ENCODE peak calls at places on chromosomes 3 and 15, in ten cellular contexts. B is brain microvascular endothelial cell, L is right cardiac atrium, P is uterus, R is neural progenitor cell, T is ovary, M is stomach, C is heart right ventricle, U is upper lobe of right lung, Q is SJSA1. D is an unnamed sample.

GRCh38 chr3:196640501-196640968 is 1.0 kb downstream of the NRROS start:
- DNase-seq in R (no peak), T (no peak), M (no peak), B (no peak), C (no peak), L (no peak), P (no peak), Q (no peak), U (peak), D (peak)

GRCh38 chr3:136293279-136293678 is 43.1 kb downstream of the PCCB start:
- DNase-seq in B (no peak), P (no peak), C (no peak), Q (no peak), T (no peak), U (no peak), L (no peak), M (no peak), R (no peak), D (no peak)

GRCh38 chr15:71333839-71334238 is 218.6 kb downstream of the THSD4 start:
- DNase-seq in T (no peak), M (no peak), U (no peak), B (peak), P (no peak), R (no peak), Q (no peak), L (no peak), C (no peak), D (no peak)

GRCh38 chr3:56042326-56042951 is 425.8 kb downstream of the ERC2 start:
- DNase-seq in M (no peak), U (no peak), T (no peak), B (peak), C (no peak), R (peak), Q (no peak), L (no peak), P (no peak), D (no peak)

GRCh38 chr3:141439589-141439988 is 47.2 kb upstream of the RASA2 start:
- DNase-seq in P (no peak), M (no peak), L (no peak), Q (no peak), B (no peak), T (no peak), C (no peak), R (no peak), U (no peak), D (no peak)

GRCh38 chr3:159761377-159761776 is 227.3 kb upstream of the IL12A start:
- DNase-seq in T (no peak), M (peak), R (no peak), B (no peak), C (peak), P (peak), L (peak), U (no peak), Q (no peak), D (no peak)

GRCh38 chr15:101502572-101503295 is 13.2 kb upstream of the PCSK6 start:
- DNase-seq in T (no peak), L (no peak), B (no peak), C (no peak), U (no peak), R (peak), P (no peak), M (no peak), Q (no peak), D (no peak)

GRCh38 chr3:58613236-58614132 is 36.3 kb upstream of the FAM107A start:
- DNase-seq in T (peak), C (no peak), B (no peak), U (no peak), M (no peak), Q (no peak), L (no peak), R (no peak), P (no peak), D (no peak)

GRCh38 chr15:100727291-100727851 is 125.0 kb downstream of the ASB7 start:
- DNase-seq in U (no peak), B (no peak), M (no peak), T (no peak), P (peak), R (no peak), C (no peak), L (no peak), Q (no peak), D (peak)

GRCh38 chr3:13223574-13224237 is 150.5 kb upstream of the IQSEC1 start:
- DNase-seq in L (peak), Q (no peak), C (peak), T (peak), P (no peak), U (no peak), R (no peak), B (no peak), M (no peak), D (no peak)

GRCh38 chr3:30440880-30441279 is 165.5 kb upstream of the TGFBR2 start:
- DNase-seq in P (peak), Q (no peak), R (peak), T (no peak), C (no peak), U (no peak), L (no peak), M (peak), B (no peak), D (no peak)

GRCh38 chr15:80525853-80526252 is 121.7 kb downstream of the ARNT2 start:
- DNase-seq in L (no peak), C (no peak), Q (no peak), T (no peak), B (no peak), R (no peak), U (no peak), M (no peak), P (no peak), D (no peak)

GRCh38 chr15:33467146-33467815 is 156.5 kb downstream of the RYR3 start:
- DNase-seq in L (no peak), M (no peak), P (no peak), Q (no peak), C (no peak), T (no peak), U (no peak), B (no peak), R (no peak), D (no peak)

GRCh38 chr3:59968510-59968909 is 918.7 kb upstream of the CFAP20DC start:
- DNase-seq in B (no peak), P (no peak), R (no peak), T (no peak), M (no peak), Q (no peak), C (no peak), L (no peak), U (no peak), D (no peak)

GRCh38 chr15:28994142-28994829 is 108.5 kb downstream of the APBA2 start:
- DNase-seq in B (no peak), T (no peak), P (no peak), R (no peak), Q (no peak), U (no peak), C (no peak), M (no peak), L (no peak), D (no peak)

GRCh38 chr15:65192016-65192415 is 6.9 kb upstream of the CLPX start:
- DNase-seq in C (no peak), L (no peak), R (no peak), T (no peak), P (no peak), B (peak), U (no peak), Q (no peak), M (no peak), D (no peak)

GRCh38 chr3:181009225-181009624 is 19.7 kb upstream of the DNAJC19 start:
- DNase-seq in T (no peak), Q (no peak), B (no peak), P (no peak), M (no peak), L (no peak), U (no peak), C (no peak), R (no peak), D (no peak)

GRCh38 chr15:100115711-100116090 is 226.1 kb downstream of the ADAMTS17 start:
- DNase-seq in L (no peak), M (no peak), Q (no peak), T (no peak), P (peak), U (peak), B (peak), C (no peak), R (no peak), D (peak)

GRCh38 chr3:139937674-139938279 is 2.8 kb downstream of the CLSTN2 start:
- DNase-seq in B (peak), Q (no peak), C (no peak), L (no peak), R (peak), P (peak), T (peak), M (peak), U (no peak), D (no peak)

GRCh38 chr3:124861041-124861440 is 26.1 kb downstream of the ITGB5 start:
- DNase-seq in T (no peak), P (no peak), R (no peak), L (no peak), Q (no peak), C (no peak), U (no peak), B (no peak), M (no peak), D (no peak)

GRCh38 chr15:92383528-92384326 is 10.0 kb upstream of the ST8SIA2 start:
- DNase-seq in T (no peak), Q (no peak), P (no peak), C (peak), L (peak), B (peak), R (peak), U (no peak), M (no peak), D (no peak)

GRCh38 chr3:151203053-151203420 is at the start of gene GPR171:
- DNase-seq in T (no peak), U (no peak), C (no peak), L (no peak), Q (no peak), B (no peak), P (no peak), M (no peak), R (no peak), D (no peak)

GRCh38 chr3:18422972-18423371 is 2.2 kb downstream of the SATB1 start:
- DNase-seq in B (no peak), C (no peak), U (no peak), P (no peak), T (no peak), R (peak), L (no peak), M (no peak), Q (no peak), D (no peak)

GRCh38 chr3:99637381-99638111 is 848 bp upstream of the COL8A1 start:
- DNase-seq in T (peak), B (peak), Q (peak), C (peak), M (no peak), U (no peak), P (peak), R (peak), L (peak), D (peak)

GRCh38 chr3:39505866-39506738 is 38.6 kb downstream of the MOBP start:
- DNase-seq in M (no peak), T (no peak), P (no peak), Q (no peak), R (peak), C (no peak), L (no peak), U (no peak), B (peak), D (no peak)

GRCh38 chr3:170142373-170142772 is 39.2 kb downstream of the PHC3 start:
- DNase-seq in T (no peak), M (no peak), R (no peak), U (no peak), P (no peak), Q (no peak), C (no peak), B (no peak), L (no peak), D (no peak)

GRCh38 chr3:166296179-166296783 is 459.1 kb upstream of the BCHE start:
- DNase-seq in P (no peak), Q (no peak), T (no peak), M (no peak), L (no peak), R (no peak), C (no peak), B (no peak), U (no peak), D (no peak)

GRCh38 chr3:170599083-170599482 is 13.2 kb upstream of the SLC7A14 start:
- DNase-seq in T (no peak), M (no peak), L (no peak), Q (no peak), U (no peak), P (no peak), C (no peak), B (no peak), R (no peak), D (no peak)

GRCh38 chr3:9732080-9732752 is 681 bp downstream of the BRPF1 start:
- DNase-seq in T (no peak), C (peak), P (no peak), L (peak), U (peak), M (peak), B (no peak), Q (no peak), R (peak), D (peak)

GRCh38 chr3:187971629-187972028 is 182.3 kb upstream of the LPP start:
- DNase-seq in T (no peak), R (no peak), C (no peak), M (no peak), L (no peak), P (no peak), U (no peak), Q (no peak), B (no peak), D (no peak)

GRCh38 chr3:112308151-112308911 is 14.3 kb upstream of the SLC9C1 start:
- DNase-seq in U (no peak), T (no peak), B (peak), M (no peak), R (peak), P (no peak), L (no peak), Q (no peak), C (no peak), D (no peak)

GRCh38 chr3:170732660-170733245 is 137.2 kb downstream of the RPL22L1 start:
- DNase-seq in P (no peak), Q (no peak), M (no peak), L (no peak), U (no peak), R (no peak), C (no peak), B (no peak), T (no peak), D (no peak)

GRCh38 chr15:60635507-60636352 is 156.8 kb upstream of the ICE2 start:
- DNase-seq in C (no peak), U (no peak), B (no peak), R (no peak), T (no peak), L (no peak), P (no peak), M (no peak), Q (no peak), D (no peak)

GRCh38 chr15:70853270-70853854 is 595 bp downstream of the LARP6 start:
- DNase-seq in U (no peak), C (peak), L (peak), B (peak), Q (peak), M (no peak), T (peak), R (peak), P (peak), D (peak)

GRCh38 chr3:30597131-30597768 is 9.2 kb upstream of the TGFBR2 start:
- DNase-seq in R (no peak), P (peak), C (no peak), L (no peak), B (peak), T (no peak), M (no peak), U (no peak), Q (no peak), D (no peak)

GRCh38 chr3:188867691-188868090 is 304.1 kb upstream of the TPRG1 start:
- DNase-seq in B (no peak), U (no peak), R (no peak), L (no peak), T (no peak), C (no peak), M (no peak), Q (no peak), P (no peak), D (no peak)

GRCh38 chr3:38843898-38844297 is 27.9 kb upstream of the SCN10A start:
- DNase-seq in R (peak), M (no peak), B (peak), T (no peak), L (no peak), U (no peak), Q (no peak), P (no peak), C (no peak), D (no peak)

GRCh38 chr15:27707216-27707710 is 391.9 kb downstream of the OCA2 start:
- DNase-seq in Q (no peak), T (no peak), C (no peak), M (no peak), L (no peak), B (no peak), R (no peak), U (no peak), P (no peak), D (no peak)

GRCh38 chr15:78396976-78397375 is 41.0 kb upstream of the IREB2 start:
- DNase-seq in Q (no peak), P (no peak), M (peak), B (no peak), L (peak), R (no peak), T (peak), C (peak), U (peak), D (peak)

GRCh38 chr3:4425707-4426106 is 41.4 kb downstream of the SUMF1 start:
- DNase-seq in P (no peak), L (no peak), R (no peak), Q (no peak), B (peak), M (no peak), T (no peak), U (no peak), C (no peak), D (no peak)

GRCh38 chr15:57149196-57149595 is 227.1 kb upstream of the CGNL1 start:
- DNase-seq in R (no peak), P (no peak), B (no peak), U (no peak), Q (no peak), C (no peak), L (no peak), T (no peak), M (no peak), D (no peak)

GRCh38 chr15:57150066-57150865 is 226.0 kb upstream of the CGNL1 start:
- DNase-seq in R (no peak), T (no peak), U (no peak), P (no peak), L (no peak), M (no peak), B (no peak), C (no peak), Q (no peak), D (no peak)

GRCh38 chr15:57152133-57152532 is 224.2 kb upstream of the CGNL1 start:
- DNase-seq in C (no peak), Q (no peak), R (no peak), M (no peak), B (no peak), P (no peak), U (no peak), T (no peak), L (no peak), D (no peak)

GRCh38 chr15:57153140-57153539 is 223.2 kb upstream of the CGNL1 start:
- DNase-seq in C (no peak), Q (no peak), T (no peak), R (no peak), U (no peak), M (no peak), B (peak), P (no peak), L (no peak), D (no peak)

GRCh38 chr15:57152666-57153065 is 223.6 kb upstream of the CGNL1 start:
- DNase-seq in M (no peak), Q (no peak), R (no peak), P (no peak), B (no peak), L (no peak), T (no peak), U (no peak), C (no peak), D (no peak)
- H3K4me3 ChIP-seq in M (no peak), Q (no peak), R (no peak), P (no peak), B (no peak), L (no peak), T (no peak), U (no peak), C (no peak), D (no peak)

GRCh38 chr15:96360581-96361308 is 30.2 kb downstream of the NR2F2 start:
- DNase-seq in Q (no peak), U (no peak), C (no peak), M (peak), B (no peak), R (peak), T (no peak), P (peak), L (peak), D (no peak)
- H3K27ac ChIP-seq in Q (no peak), U (no peak), C (peak), M (peak), B (no peak), R (peak), T (peak), P (peak), L (no peak), D (no peak)

GRCh38 chr15:59111267-59111666 is 6.3 kb downstream of the CCNB2 start:
- DNase-seq in T (no peak), C (no peak), R (no peak), M (no peak), Q (no peak), B (no peak), P (no peak), U (no peak), L (no peak), D (no peak)

GRCh38 chr15:59104912-59105732 is at the start of gene CCNB2:
- DNase-seq in B (peak), L (peak), C (peak), P (peak), T (peak), U (peak), Q (peak), M (peak), R (peak), D (peak)

GRCh38 chr15:59104602-59104911 is 389 bp upstream of the CCNB2 start:
- DNase-seq in R (no peak), L (no peak), B (no peak), C (no peak), T (no peak), M (no peak), P (no peak), Q (no peak), U (no peak), D (no peak)

DNA sequence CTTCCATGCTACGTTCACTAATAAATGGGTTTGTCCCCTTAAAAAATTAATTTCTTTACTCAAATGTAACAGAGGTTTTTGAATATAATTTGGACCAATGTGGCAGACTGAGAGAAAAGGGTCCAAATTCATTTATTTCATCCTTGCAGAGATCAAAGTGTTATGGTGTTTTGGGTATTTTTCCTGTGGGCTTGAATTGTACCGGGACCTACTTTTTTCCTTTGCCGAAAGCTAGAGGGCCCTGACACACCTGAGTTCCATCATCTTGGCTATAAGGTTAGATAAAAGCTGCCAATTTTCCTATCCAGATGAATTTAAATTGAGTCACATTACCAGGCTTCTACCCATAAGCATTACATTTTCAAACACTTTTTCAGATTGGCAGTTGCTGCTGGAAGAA is 893 bp downstream of the CCNB2 start:
- DNase-seq in C (no peak), M (no peak), T (no peak), U (no peak), Q (no peak), L (no peak), P (no peak), B (no peak), R (no peak), D (no peak)
- H3K4me3 ChIP-seq in C (peak), M (peak), T (no peak), U (peak), Q (peak), L (no peak), P (no peak), B (peak), R (peak), D (no peak)

DNA sequence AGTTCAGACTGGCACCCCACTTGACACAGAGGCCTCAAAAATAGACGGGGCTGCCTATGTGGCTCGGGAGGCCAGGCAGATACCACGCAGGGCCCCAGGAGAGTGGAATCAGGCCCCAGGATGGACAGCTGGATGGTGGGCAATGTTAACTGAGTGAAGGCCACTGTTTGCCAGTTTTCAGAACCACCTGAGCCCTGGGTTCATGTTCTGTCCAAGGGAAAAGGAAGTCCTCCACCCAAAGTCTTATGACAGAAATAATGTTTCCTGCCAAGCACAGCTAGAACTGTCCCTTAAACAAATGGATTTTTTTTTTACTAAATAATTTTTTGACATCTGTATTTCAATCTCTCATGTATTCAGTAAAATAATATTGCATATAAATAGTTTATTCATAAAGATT is 228.4 kb downstream of the KLF13 start:
- DNase-seq in M (no peak), P (no peak), T (no peak), R (no peak), Q (no peak), U (no peak), B (no peak), C (no peak), L (no peak), D (no peak)
- H3K27ac ChIP-seq in M (no peak), P (peak), T (no peak), R (no peak), Q (no peak), U (no peak), B (no peak), C (peak), L (peak), D (no peak)

GRCh38 chr3:120846073-120846472 is 61.9 kb upstream of the STXBP5L start:
- DNase-seq in Q (no peak), L (no peak), R (peak), C (no peak), P (no peak), M (no peak), U (no peak), B (no peak), T (no peak), D (no peak)

GRCh38 chr3:120838441-120839091 is 69.4 kb upstream of the STXBP5L start:
- DNase-seq in R (no peak), Q (no peak), U (no peak), P (no peak), C (no peak), B (no peak), T (no peak), L (no peak), M (no peak), D (no peak)

GRCh38 chr3:120839120-120839519 is 68.9 kb upstream of the STXBP5L start:
- DNase-seq in B (no peak), M (no peak), U (no peak), L (no peak), T (no peak), C (no peak), P (no peak), Q (no peak), R (no peak), D (no peak)

GRCh38 chr3:120841264-120841663 is 66.7 kb upstream of the STXBP5L start:
- DNase-seq in Q (no peak), L (no peak), R (no peak), C (no peak), T (no peak), U (no peak), P (no peak), M (no peak), B (no peak), D (no peak)
- H3K4me3 ChIP-seq in Q (no peak), L (no peak), R (no peak), C (no peak), T (no peak), U (no peak), P (no peak), M (no peak), B (no peak), D (no peak)

GRCh38 chr15:82742134-82742533 is 32.5 kb upstream of the AP3B2 start:
- DNase-seq in U (no peak), B (no peak), C (no peak), M (no peak), R (no peak), Q (no peak), L (no peak), T (no peak), P (no peak), D (no peak)
- H3K27ac ChIP-seq in U (no peak), B (no peak), C (no peak), M (no peak), R (no peak), Q (no peak), L (no peak), T (no peak), P (no peak), D (no peak)